ENCODE peak calls at places on chromosomes 1 and 21, in four cellular contexts. G, O, A and C are unnamed samples.
A peak's percentile ranks its signal among the peaks of the same experiment; 100 is the strongest.

GRCh38 chr1:179883739-179884138 is 1.7 kb downstream of the TOR1AIP1 start:
- DNase-seq in G (peak; percentile 29), O (no peak), A (no peak), C (no peak)

GRCh38 chr1:29332204-29332603 is 95.9 kb downstream of the PTPRU start:
- DNase-seq in G (no peak), O (peak; percentile 44), A (no peak), C (peak; percentile 30)

GRCh38 chr1:6743189-6744101 is 41.8 kb upstream of the CAMTA1 start:
- DNase-seq in G (no peak), O (peak; percentile 85), A (no peak), C (no peak)

GRCh38 chr1:84330125-84330984 is 28.8 kb downstream of the SAMD13 start:
- DNase-seq in G (no peak), O (no peak), A (no peak), C (no peak)

GRCh38 chr1:175317309-175317708 is 124.7 kb upstream of the KIAA0040 start:
- DNase-seq in G (no peak), O (peak; percentile 3), A (no peak), C (peak; percentile 4)

GRCh38 chr1:2376261-2376741 is 15.1 kb downstream of the MORN1 start:
- DNase-seq in G (no peak), O (no peak), A (no peak), C (no peak)

GRCh38 chr1:222040163-222040900 is 298.4 kb upstream of the DUSP10 start:
- DNase-seq in G (no peak), O (no peak), A (no peak), C (no peak)

GRCh38 chr1:41629571-41629970 is 145.1 kb upstream of the EDN2 start:
- DNase-seq in G (no peak), O (peak; percentile 51), A (no peak), C (no peak)

GRCh38 chr1:147109041-147109440 is 63.2 kb downstream of the PRKAB2 start:
- DNase-seq in G (no peak), O (no peak), A (no peak), C (no peak)

GRCh38 chr21:45781741-45782140 is 138.2 kb downstream of the PCBP3 start:
- DNase-seq in G (no peak), O (no peak), A (no peak), C (no peak)

GRCh38 chr1:184362876-184363275 is 24.0 kb upstream of the C1orf21 start:
- DNase-seq in G (no peak), O (peak; percentile 88), A (no peak), C (no peak)

GRCh38 chr21:38843806-38844479 is 38.2 kb downstream of the ETS2 start:
- DNase-seq in G (no peak), O (peak; percentile 91), A (no peak), C (no peak)

GRCh38 chr1:5977494-5978444 is 14.5 kb downstream of the NPHP4 start:
- DNase-seq in G (no peak), O (peak; percentile 5), A (no peak), C (no peak)

GRCh38 chr1:41498809-41499208 is 14.3 kb upstream of the EDN2 start:
- DNase-seq in G (no peak), O (peak; percentile 77), A (no peak), C (no peak)

GRCh38 chr1:176745945-176746344 is 283.0 kb downstream of the PAPPA2 start:
- DNase-seq in G (no peak), O (no peak), A (no peak), C (no peak)
- TF ChIP-seq CTCF in G (no peak), O (peak; percentile 8), A (no peak), C (no peak)

GRCh38 chr1:193058529-193059281 is 455 bp downstream of the UCHL5 start:
- DNase-seq in G (peak; percentile 21), O (peak; percentile 45), A (no peak), C (no peak)
- TF ChIP-seq CTCF in G (no peak), O (no peak), A (no peak), C (no peak)

GRCh38 chr1:101652476-101652875 is 344.2 kb downstream of the OLFM3 start:
- DNase-seq in G (no peak), O (no peak), A (no peak), C (no peak)

GRCh38 chr1:101653482-101653946 is 343.2 kb downstream of the OLFM3 start:
- DNase-seq in G (no peak), O (peak; percentile 31), A (no peak), C (no peak)
- TF ChIP-seq CTCF in G (no peak), O (peak; percentile 25), A (no peak), C (peak; percentile 47)

GRCh38 chr1:115213130-115213529 is 123.8 kb upstream of the TSPAN2 start:
- DNase-seq in G (no peak), O (no peak), A (no peak), C (no peak)
- TF ChIP-seq CTCF in G (no peak), O (no peak), A (no peak), C (no peak)